ENCODE peak calls at places on chromosomes 3 and 15, in four cellular contexts. One of them, this sample, is unnamed. For H3K4me1, the result is how much of the 10 kb centered on the place peaks cover.

GRCh38 chr15:76973362-76973743 is 21.6 kb upstream of the PSTPIP1 start:
- DNase-seq in mesenchymal stem cell: peak
- DNase-seq in PC-3: peak
- DNase-seq in GM23248: peak
- DNase-seq in this sample: no peak

GRCh38 chr15:99863527-99864198 is 130.4 kb upstream of the LYSMD4 start:
- DNase-seq in mesenchymal stem cell: peak
- DNase-seq in GM23248: no peak
- DNase-seq in PC-3: no peak
- DNase-seq in this sample: no peak

GRCh38 chr3:94285874-94286273 is 223.0 kb downstream of the NSUN3 start:
- DNase-seq in PC-3: peak
- DNase-seq in mesenchymal stem cell: no peak
- DNase-seq in GM23248: peak
- DNase-seq in this sample: peak

GRCh38 chr3:19399836-19400235 is 251.5 kb downstream of the KCNH8 start:
- DNase-seq in mesenchymal stem cell: no peak
- DNase-seq in GM23248: no peak
- DNase-seq in PC-3: no peak
- DNase-seq in this sample: peak

GRCh38 chr3:15332405-15333098 is at the start of gene SH3BP5:
- DNase-seq in PC-3: peak
- DNase-seq in GM23248: peak
- DNase-seq in mesenchymal stem cell: peak
- DNase-seq in this sample: peak

GRCh38 chr3:191051037-191051436 is 148.0 kb upstream of the OSTN start:
- DNase-seq in mesenchymal stem cell: peak
- DNase-seq in PC-3: peak
- DNase-seq in GM23248: peak
- DNase-seq in this sample: peak

GRCh38 chr3:190252080-190252479 is 70.2 kb downstream of the CLDN1 start:
- DNase-seq in GM23248: peak
- DNase-seq in PC-3: no peak
- DNase-seq in mesenchymal stem cell: peak
- DNase-seq in this sample: peak

GRCh38 chr3:18429021-18429745 is 4.0 kb upstream of the SATB1 start:
- DNase-seq in PC-3: no peak
- DNase-seq in GM23248: no peak
- DNase-seq in mesenchymal stem cell: no peak
- DNase-seq in this sample: no peak

GRCh38 chr15:99454941-99455795 is 110.6 kb upstream of the MEF2A start:
- DNase-seq in mesenchymal stem cell: peak
- DNase-seq in GM23248: peak
- DNase-seq in PC-3: peak
- DNase-seq in this sample: peak

GRCh38 chr15:69116391-69116790 is 44.0 kb upstream of the GLCE start:
- DNase-seq in GM23248: no peak
- DNase-seq in mesenchymal stem cell: no peak
- DNase-seq in PC-3: no peak
- DNase-seq in this sample: no peak

GRCh38 chr15:71648095-71648494 is 162.3 kb upstream of the NR2E3 start:
- DNase-seq in PC-3: no peak
- DNase-seq in mesenchymal stem cell: no peak
- DNase-seq in GM23248: no peak
- DNase-seq in this sample: no peak

GRCh38 chr3:179196098-179196497 is 47.9 kb downstream of the PIK3CA start:
- DNase-seq in mesenchymal stem cell: peak
- DNase-seq in GM23248: peak
- DNase-seq in PC-3: peak
- DNase-seq in this sample: peak

GRCh38 chr15:70091649-70092461 is 5.9 kb downstream of the TLE3 start:
- DNase-seq in PC-3: peak
- DNase-seq in GM23248: no peak
- DNase-seq in mesenchymal stem cell: peak
- DNase-seq in this sample: peak

GRCh38 chr3:20055020-20055775 is 15.0 kb downstream of the KAT2B start:
- DNase-seq in GM23248: peak
- DNase-seq in PC-3: no peak
- DNase-seq in mesenchymal stem cell: no peak
- DNase-seq in this sample: no peak

GRCh38 chr3:136120373-136121348 is 75.5 kb downstream of the MSL2 start:
- DNase-seq in PC-3: no peak
- DNase-seq in mesenchymal stem cell: peak
- DNase-seq in GM23248: no peak
- DNase-seq in this sample: peak

GRCh38 chr3:121995190-121996137 is 26.6 kb downstream of the ILDR1 start:
- DNase-seq in mesenchymal stem cell: peak
- DNase-seq in PC-3: peak
- DNase-seq in GM23248: peak
- DNase-seq in this sample: peak

GRCh38 chr15:27679621-27680521 is 419.2 kb downstream of the OCA2 start:
- DNase-seq in GM23248: peak
- DNase-seq in mesenchymal stem cell: no peak
- DNase-seq in PC-3: no peak
- DNase-seq in this sample: no peak

GRCh38 chr3:124985358-124985757 is 50.8 kb upstream of the MUC13 start:
- DNase-seq in PC-3: peak
- DNase-seq in GM23248: peak
- DNase-seq in mesenchymal stem cell: peak
- DNase-seq in this sample: peak

GRCh38 chr15:59642351-59642750 is 15.0 kb downstream of the GTF2A2 start:
- DNase-seq in GM23248: peak
- DNase-seq in mesenchymal stem cell: no peak
- DNase-seq in PC-3: no peak
- DNase-seq in this sample: no peak

GRCh38 chr15:25169318-25169717 is 214.5 kb downstream of the SNRPN start:
- DNase-seq in PC-3: no peak
- DNase-seq in mesenchymal stem cell: no peak
- DNase-seq in GM23248: no peak
- DNase-seq in this sample: no peak

GRCh38 chr3:9955067-9955502 is 2.9 kb upstream of the PRRT3 start:
- DNase-seq in PC-3: no peak
- DNase-seq in mesenchymal stem cell: peak
- DNase-seq in GM23248: no peak
- DNase-seq in this sample: no peak

GRCh38 chr3:189307963-189308362 is 136.2 kb downstream of the TPRG1 start:
- DNase-seq in mesenchymal stem cell: no peak
- DNase-seq in PC-3: no peak
- DNase-seq in GM23248: no peak
- DNase-seq in this sample: no peak

GRCh38 chr3:39193391-39193790 is 996 bp upstream of the XIRP1 start:
- DNase-seq in PC-3: no peak
- DNase-seq in mesenchymal stem cell: peak
- DNase-seq in GM23248: peak
- DNase-seq in this sample: no peak

GRCh38 chr3:115100172-115100571 is 46.9 kb downstream of the ZBTB20 start:
- DNase-seq in mesenchymal stem cell: peak
- DNase-seq in PC-3: peak
- DNase-seq in GM23248: peak
- DNase-seq in this sample: peak

GRCh38 chr3:4006288-4006687 is 207.1 kb downstream of the LRRN1 start:
- DNase-seq in PC-3: no peak
- DNase-seq in GM23248: no peak
- DNase-seq in mesenchymal stem cell: no peak
- DNase-seq in this sample: no peak

GRCh38 chr3:117495620-117496019 is 786.0 kb downstream of the TUSC7 start:
- DNase-seq in mesenchymal stem cell: no peak
- DNase-seq in GM23248: peak
- DNase-seq in PC-3: no peak
- DNase-seq in this sample: no peak

GRCh38 chr3:72015463-72015862 is 230.5 kb upstream of the PROK2 start:
- DNase-seq in GM23248: no peak
- DNase-seq in mesenchymal stem cell: no peak
- DNase-seq in PC-3: no peak
- DNase-seq in this sample: no peak

GRCh38 chr3:183954875-183955274 is 62.8 kb downstream of the ABCC5 start:
- DNase-seq in mesenchymal stem cell: no peak
- DNase-seq in PC-3: no peak
- DNase-seq in GM23248: no peak
- DNase-seq in this sample: no peak

GRCh38 chr3:95217661-95218060 is 1154.8 kb downstream of the NSUN3 start:
- DNase-seq in GM23248: no peak
- DNase-seq in mesenchymal stem cell: no peak
- DNase-seq in PC-3: no peak
- DNase-seq in this sample: no peak

GRCh38 chr3:58202917-58203360 is 7.8 kb downstream of the DNASE1L3 start:
- DNase-seq in GM23248: no peak
- DNase-seq in mesenchymal stem cell: no peak
- DNase-seq in PC-3: no peak
- DNase-seq in this sample: no peak

GRCh38 chr3:72892081-72892763 is 4.4 kb downstream of the GXYLT2 start:
- DNase-seq in mesenchymal stem cell: peak
- DNase-seq in PC-3: peak
- DNase-seq in GM23248: peak
- DNase-seq in this sample: peak

GRCh38 chr3:71006810-71007785 is 576.4 kb downstream of the FOXP1 start:
- DNase-seq in PC-3: peak
- DNase-seq in mesenchymal stem cell: no peak
- DNase-seq in GM23248: peak
- DNase-seq in this sample: peak

GRCh38 chr3:69339766-69340165 is 46.1 kb downstream of the FRMD4B start:
- DNase-seq in mesenchymal stem cell: no peak
- DNase-seq in GM23248: no peak
- DNase-seq in PC-3: no peak
- DNase-seq in this sample: no peak

GRCh38 chr3:98185180-98185579 is 18.7 kb downstream of the OR5H15 start:
- DNase-seq in GM23248: peak
- DNase-seq in PC-3: no peak
- DNase-seq in mesenchymal stem cell: no peak
- DNase-seq in this sample: no peak

GRCh38 chr3:128787256-128788253 is 61.6 kb downstream of the RAB7A start:
- DNase-seq in GM23248: peak
- DNase-seq in PC-3: peak
- DNase-seq in mesenchymal stem cell: peak
- DNase-seq in this sample: peak

GRCh38 chr3:90091557-90091956 is 984.1 kb downstream of the EPHA3 start:
- DNase-seq in PC-3: peak
- DNase-seq in mesenchymal stem cell: peak
- DNase-seq in GM23248: peak
- DNase-seq in this sample: peak

GRCh38 chr3:135218304-135218703 is 423.2 kb downstream of the EPHB1 start:
- DNase-seq in mesenchymal stem cell: no peak
- DNase-seq in PC-3: no peak
- DNase-seq in GM23248: no peak
- DNase-seq in this sample: no peak

GRCh38 chr15:89161666-89162065 is 59.7 kb downstream of the RLBP1 start:
- DNase-seq in GM23248: no peak
- DNase-seq in mesenchymal stem cell: no peak
- DNase-seq in PC-3: no peak
- DNase-seq in this sample: no peak

GRCh38 chr15:89157061-89157460 is 64.3 kb downstream of the RLBP1 start:
- DNase-seq in PC-3: no peak
- DNase-seq in GM23248: no peak
- DNase-seq in mesenchymal stem cell: no peak
- DNase-seq in this sample: no peak

GRCh38 chr15:89163271-89164055 is 57.9 kb downstream of the RLBP1 start:
- DNase-seq in GM23248: no peak
- DNase-seq in PC-3: no peak
- DNase-seq in mesenchymal stem cell: no peak
- DNase-seq in this sample: no peak

GRCh38 chr15:89155656-89156055 is 65.7 kb downstream of the RLBP1 start:
- DNase-seq in GM23248: no peak
- DNase-seq in PC-3: no peak
- DNase-seq in mesenchymal stem cell: no peak
- DNase-seq in this sample: no peak

GRCh38 chr15:89157918-89158564 is 63.3 kb downstream of the RLBP1 start:
- DNase-seq in mesenchymal stem cell: no peak
- DNase-seq in GM23248: no peak
- DNase-seq in PC-3: no peak
- DNase-seq in this sample: no peak
- H3K4me1 ChIP-seq in mesenchymal stem cell: under half
- H3K4me1 ChIP-seq in GM23248: under half
- H3K4me1 ChIP-seq in PC-3: under half
- H3K4me1 ChIP-seq in this sample: under half

GRCh38 chr3:14179795-14180194 is 1.2 kb downstream of the LSM3 start:
- DNase-seq in GM23248: no peak
- DNase-seq in mesenchymal stem cell: no peak
- DNase-seq in PC-3: no peak
- DNase-seq in this sample: no peak
- H3K9ac ChIP-seq in GM23248: peak
- H3K9ac ChIP-seq in mesenchymal stem cell: peak
- H3K9ac ChIP-seq in PC-3: peak
- H3K9ac ChIP-seq in this sample: peak

DNA sequence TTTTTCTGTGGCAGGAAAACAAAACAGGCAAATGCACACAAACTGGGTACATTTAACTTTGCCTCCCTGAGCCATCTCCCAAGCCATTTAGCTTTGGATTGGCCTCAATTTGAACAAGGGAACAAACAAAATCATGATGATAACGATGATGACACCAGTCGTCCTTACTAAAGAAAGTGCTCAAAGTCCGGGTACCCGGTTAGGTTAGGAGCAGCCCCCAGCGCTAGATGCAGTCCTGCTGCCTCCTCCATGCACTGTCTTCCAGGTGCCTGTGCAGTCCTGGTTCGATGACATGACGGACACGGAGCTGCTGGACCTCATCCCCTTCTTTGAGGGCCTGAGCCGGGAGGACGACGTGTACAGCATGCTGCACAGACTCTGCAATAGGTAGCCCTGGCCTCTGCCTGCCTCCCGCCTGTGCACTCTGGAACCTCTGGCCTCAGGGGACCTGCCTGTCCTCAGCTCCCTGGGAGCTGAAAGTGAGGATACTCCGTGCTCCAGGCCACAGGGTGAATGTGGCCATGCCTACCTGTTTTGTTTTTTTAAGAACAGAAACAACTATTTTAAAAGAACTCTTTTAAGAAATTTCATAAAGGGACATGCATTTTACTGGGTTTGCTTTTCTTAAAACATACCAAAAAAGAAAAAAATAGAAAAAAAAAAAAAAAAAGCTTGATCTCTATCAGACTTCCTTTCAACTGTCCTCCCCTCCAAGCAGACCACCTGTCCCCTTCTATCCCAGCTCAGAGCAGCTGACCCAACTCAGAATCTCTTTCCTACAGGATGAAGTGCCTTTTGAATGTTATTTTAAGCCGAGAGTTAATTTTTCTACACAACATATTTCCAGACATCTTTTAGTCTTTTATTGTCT is 9.9 kb upstream of the VILL start:
- DNase-seq in PC-3: no peak
- DNase-seq in GM23248: no peak
- DNase-seq in mesenchymal stem cell: no peak
- DNase-seq in this sample: no peak
- H2AFZ ChIP-seq in PC-3: no peak
- H2AFZ ChIP-seq in GM23248: no peak
- H2AFZ ChIP-seq in mesenchymal stem cell: no peak
- H2AFZ ChIP-seq in this sample: no peak

DNA sequence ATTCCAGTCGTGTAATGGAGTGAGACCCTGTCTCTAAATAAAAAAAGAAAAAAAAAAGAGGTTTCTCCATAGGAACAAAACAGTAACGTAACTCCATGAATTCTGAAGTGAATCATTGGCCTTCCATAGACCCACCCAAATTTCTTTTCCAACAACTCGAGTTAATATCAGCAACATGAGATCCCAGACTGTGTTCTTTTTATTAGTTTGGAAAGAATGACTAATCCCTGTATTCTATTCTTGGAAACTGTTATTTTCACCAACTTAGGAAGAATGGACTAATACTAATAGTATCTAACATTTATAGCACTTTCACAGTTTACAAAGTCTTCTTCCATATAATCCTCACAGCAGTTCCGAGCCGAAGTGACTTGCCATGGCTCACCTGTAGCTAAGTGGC is 72.7 kb upstream of the SLC4A7 start:
- DNase-seq in PC-3: peak
- DNase-seq in mesenchymal stem cell: peak
- DNase-seq in GM23248: peak
- DNase-seq in this sample: no peak
- H3K4me1 ChIP-seq in PC-3: under half
- H3K4me1 ChIP-seq in mesenchymal stem cell: under half
- H3K4me1 ChIP-seq in GM23248: half or more
- H3K4me1 ChIP-seq in this sample: under half